ENCODE peak calls at places on chromosomes 11 and 22, in nine cellular contexts. F is upper lobe of right lung; A is tibial artery; D is GM23338; T is left ventricle myocardium inferior; H is CD8-positive, alpha-beta T cell; N is heart left ventricle; X is ovary; E is CD4-positive, alpha-beta T cell. I is an unnamed sample.
A peak's percentile ranks its signal among the peaks of the same experiment; 100 is the strongest.

GRCh38 chr22:19201858-19202798 is 23.6 kb upstream of the SLC25A1 start:
- DNase-seq in F (no peak), A (no peak), D (no peak), T (no peak), H (no peak), N (no peak), X (no peak), E (no peak), I (no peak)

GRCh38 chr11:78907636-78908035 is 333.0 kb upstream of the NARS2 start:
- DNase-seq in F (no peak), A (no peak), D (no peak), T (no peak), H (no peak), N (no peak), X (no peak), E (no peak), I (no peak)

GRCh38 chr11:13487661-13488030 is 8.2 kb downstream of the PTH start:
- DNase-seq in F (no peak), A (no peak), D (peak; percentile 75), T (no peak), H (peak; percentile 22), N (no peak), X (no peak), E (no peak), I (no peak)

GRCh38 chr11:36196476-36197099 is 92.6 kb downstream of the COMMD9 start:
- DNase-seq in F (no peak), A (no peak), D (no peak), T (no peak), H (no peak), N (no peak), X (no peak), E (no peak), I (no peak)

GRCh38 chr22:50191041-50191740 is 5.5 kb downstream of the TRABD start:
- DNase-seq in F (no peak), A (no peak), D (no peak), T (no peak), H (peak; percentile 94), N (peak; percentile 59), X (no peak), E (peak; percentile 75), I (no peak)

GRCh38 chr11:14554959-14555358 is 34.8 kb upstream of the PSMA1 start:
- DNase-seq in F (no peak), A (no peak), D (no peak), T (no peak), H (peak; percentile 64), N (no peak), X (no peak), E (peak; percentile 7), I (no peak)

GRCh38 chr22:31917227-31917921 is 27.0 kb upstream of the YWHAH start:
- DNase-seq in F (peak; percentile 67), A (peak; percentile 66), D (no peak), T (no peak), H (no peak), N (no peak), X (no peak), E (no peak), I (no peak)

GRCh38 chr11:131688056-131688693 is 317.8 kb downstream of the NTM start:
- DNase-seq in F (peak; percentile 76), A (no peak), D (peak; percentile 82), T (peak; percentile 47), H (no peak), N (peak; percentile 43), X (peak; percentile 23), E (no peak), I (peak; percentile 50)

GRCh38 chr11:86802601-86803051 is 2.3 kb downstream of the PRSS23 start:
- DNase-seq in F (no peak), A (no peak), D (peak; percentile 81), T (no peak), H (no peak), N (no peak), X (no peak), E (no peak), I (peak; percentile 21)

GRCh38 chr11:115119136-115119535 is 385.1 kb downstream of the CADM1 start:
- DNase-seq in F (no peak), A (no peak), D (no peak), T (no peak), H (no peak), N (no peak), X (no peak), E (no peak), I (no peak)

GRCh38 chr11:124897681-124898680 is at the start of gene ROBO4:
- DNase-seq in F (no peak), A (peak; percentile 79), D (no peak), T (peak; percentile 74), H (no peak), N (peak; percentile 78), X (no peak), E (no peak), I (peak; percentile 22)

GRCh38 chr11:35734669-35735068 is 72.1 kb downstream of the TRIM44 start:
- DNase-seq in F (no peak), A (no peak), D (no peak), T (no peak), H (no peak), N (no peak), X (no peak), E (no peak), I (no peak)

GRCh38 chr11:69599502-69599901 is 41.5 kb upstream of the CCND1 start:
- DNase-seq in F (no peak), A (no peak), D (no peak), T (no peak), H (no peak), N (no peak), X (no peak), E (no peak), I (no peak)

GRCh38 chr11:69601346-69601975 is 39.5 kb upstream of the CCND1 start:
- DNase-seq in F (no peak), A (no peak), D (no peak), T (no peak), H (no peak), N (no peak), X (no peak), E (no peak), I (no peak)

GRCh38 chr11:69605737-69606526 is 35.0 kb upstream of the CCND1 start:
- DNase-seq in F (no peak), A (no peak), D (no peak), T (no peak), H (no peak), N (no peak), X (no peak), E (no peak), I (no peak)

GRCh38 chr11:69603163-69603836 is 37.7 kb upstream of the CCND1 start:
- DNase-seq in F (no peak), A (no peak), D (peak; percentile 23), T (no peak), H (no peak), N (no peak), X (no peak), E (no peak), I (no peak)

DNA sequence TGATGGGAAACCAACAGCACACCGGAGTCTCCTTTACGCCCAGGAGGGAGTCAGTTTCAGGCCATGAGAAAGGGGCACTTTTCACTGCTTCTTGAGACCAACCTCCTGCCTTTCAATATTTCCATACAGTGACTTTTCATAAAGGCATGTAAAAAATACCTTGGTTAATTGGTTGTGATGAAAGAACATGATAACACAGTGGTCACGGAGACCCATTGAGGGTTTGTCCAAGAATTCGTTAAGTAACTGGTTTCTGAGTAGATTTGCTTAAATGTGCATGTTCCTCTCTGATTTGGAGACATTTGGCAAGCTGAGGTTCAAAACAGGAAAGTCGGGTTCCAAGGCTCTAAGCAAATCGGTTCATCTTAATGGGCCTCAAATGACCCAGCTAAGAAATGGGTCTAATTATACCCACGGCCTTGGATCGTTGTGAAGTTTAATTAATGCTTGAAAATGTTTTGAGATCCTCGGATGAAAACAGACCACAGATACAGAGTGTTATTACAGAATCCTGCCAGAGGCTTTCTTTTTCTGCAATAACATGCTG is 36.9 kb upstream of the CCND1 start:
- DNase-seq in F (no peak), A (no peak), D (no peak), T (no peak), H (no peak), N (no peak), X (no peak), E (no peak), I (no peak)
- H3K27me3 ChIP-seq in F (no peaks in the 10 kb centered on the region), A (peaks cover 20% of the 10 kb centered on the region), D (no peaks in the 10 kb centered on the region), T (no peaks in the 10 kb centered on the region), H (no peaks in the 10 kb centered on the region), N (no peaks in the 10 kb centered on the region), X (no peaks in the 10 kb centered on the region), E (no peaks in the 10 kb centered on the region), I (no peaks in the 10 kb centered on the region)

DNA sequence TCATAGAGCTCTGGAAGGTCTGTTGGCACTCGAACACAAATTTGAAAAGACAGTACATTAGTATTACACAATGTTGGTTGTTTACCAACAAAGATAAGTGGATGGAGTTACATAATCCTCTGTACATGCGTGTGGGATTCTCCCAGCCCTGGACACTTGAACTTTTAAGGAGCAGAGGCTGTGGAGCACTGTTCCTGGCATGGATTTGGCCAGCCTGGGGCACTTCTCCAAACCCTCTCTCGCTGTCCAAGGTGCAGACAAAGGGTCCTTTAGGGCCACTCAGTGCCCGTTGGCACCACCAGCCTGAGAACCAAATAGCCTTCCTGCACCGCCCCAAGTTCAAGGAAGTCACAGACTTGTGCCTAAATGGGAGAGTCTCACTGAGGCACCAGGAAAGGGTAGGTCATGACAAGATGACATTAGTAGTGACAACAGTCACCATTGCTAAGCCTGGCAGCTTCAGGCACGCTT is 1.6 kb upstream of the ANO1 start:
- DNase-seq in F (peak; percentile 48), A (peak; percentile 75), D (no peak), T (no peak), H (no peak), N (no peak), X (peak; percentile 10), E (no peak), I (peak; percentile 47)
- H3K27ac ChIP-seq in F (no peak overlapping the region), A (peak overlapping the region; percentile 3), D (no peak overlapping the region), T (peak overlapping the region; percentile 33), H (no peak overlapping the region), N (peak overlapping the region; percentile 69), X (no peak overlapping the region), E (no peak overlapping the region), I (no peak overlapping the region)

DNA sequence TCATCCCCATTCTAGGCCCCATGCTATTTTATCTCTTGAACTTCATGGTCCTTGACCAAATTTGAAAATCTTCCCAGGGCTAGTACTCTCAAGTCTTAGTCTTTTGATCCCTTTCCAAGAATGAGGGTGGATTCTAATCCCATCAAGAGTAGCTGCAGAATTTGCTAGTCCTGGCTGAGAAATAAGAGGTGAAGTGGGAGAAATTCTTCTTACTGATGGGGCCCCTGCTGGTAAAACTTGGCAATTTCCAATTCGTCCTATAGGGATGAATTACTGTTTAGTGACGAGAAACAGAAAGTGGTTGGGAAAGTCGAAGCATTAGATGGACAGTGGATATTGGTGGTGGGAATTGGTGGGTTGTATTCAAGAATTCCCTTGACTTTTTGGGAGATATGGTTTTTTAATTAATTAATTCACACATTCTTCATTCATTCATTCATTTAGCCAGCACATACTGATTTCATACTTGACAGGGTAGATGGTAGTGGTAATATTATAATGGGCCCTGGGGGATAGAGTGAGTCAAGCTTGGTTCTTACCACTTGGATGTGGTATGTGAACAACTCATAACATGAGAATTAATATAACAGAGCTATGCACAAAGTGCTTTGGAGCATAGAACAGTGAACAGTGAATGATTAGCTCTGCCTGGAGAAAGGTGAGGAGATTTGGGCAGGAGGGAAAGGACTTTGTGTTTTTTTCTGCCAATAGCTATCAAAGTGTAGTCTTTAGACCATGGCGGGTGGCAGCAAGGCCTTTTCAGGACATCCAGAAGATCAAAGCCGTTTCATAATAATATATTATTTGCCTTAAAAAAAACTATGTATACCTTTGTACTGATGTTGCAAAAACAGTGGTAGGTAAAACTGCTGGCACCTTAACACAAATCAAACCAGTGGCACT is 103.8 kb downstream of the STIM1 start:
- DNase-seq in F (no peak), A (no peak), D (peak; percentile 76), T (no peak), H (no peak), N (no peak), X (no peak), E (no peak), I (no peak)
- H3K27me3 ChIP-seq in F (no peaks in the 10 kb centered on the region), A (no peaks in the 10 kb centered on the region), D (no peaks in the 10 kb centered on the region), T (peaks cover 16% of the 10 kb centered on the region), H (no peaks in the 10 kb centered on the region), N (no peaks in the 10 kb centered on the region), X (no peaks in the 10 kb centered on the region), E (no peaks in the 10 kb centered on the region), I (no peaks in the 10 kb centered on the region)

GRCh38 chr22:20634560-20635226 is 127.3 kb downstream of the MED15 start:
- DNase-seq in F (no peak), A (no peak), D (no peak), T (no peak), H (no peak), N (no peak), X (no peak), E (no peak), I (no peak)
- H3K27ac ChIP-seq in F (no peak overlapping the region), A (no peak overlapping the region), D (no peak overlapping the region), T (no peak overlapping the region), H (no peak overlapping the region), N (no peak overlapping the region), X (no peak overlapping the region), E (no peak overlapping the region), I (no peak overlapping the region)